ENCODE peak calls at places on chromosomes 13 and 19, in six cellular contexts. Q is fibroblast of pulmonary artery, N is GM04504, Y is Kasumi-1, R is osteocyte, I is GM23248. H is an unnamed sample.
A peak's percentile ranks its signal among the peaks of the same experiment; 100 is the strongest.

GRCh38 chr19:58366576-58367430 is 4.3 kb upstream of the ZNF497 start:
- DNase-seq in Y (no peak), R (no peak), I (no peak), N (no peak), Q (no peak), H (no peak)

GRCh38 chr19:2148482-2149135 is 2.8 kb downstream of the AP3D1 start:
- DNase-seq in I (no peak), Q (no peak), N (no peak), R (no peak), Y (no peak), H (no peak)

GRCh38 chr13:76879211-76879875 is 6.9 kb downstream of the KCTD12 start:
- DNase-seq in I (peak; percentile 94), Q (peak; percentile 96), Y (peak; percentile 98), N (peak; percentile 69), R (no peak), H (peak; percentile 92)

GRCh38 chr19:57466489-57466888 is 9.5 kb upstream of the VN1R1 start:
- DNase-seq in I (no peak), R (no peak), Q (no peak), Y (no peak), N (no peak), H (no peak)

GRCh38 chr19:18415177-18415867 is 3.9 kb upstream of the SSBP4 start:
- DNase-seq in I (peak; percentile 88), N (peak; percentile 57), R (no peak), Q (peak; percentile 97), Y (peak; percentile 96), H (no peak)

GRCh38 chr19:3708207-3708931 is at the start of gene TJP3:
- DNase-seq in N (no peak), Y (no peak), Q (no peak), I (peak; percentile 58), R (no peak), H (peak; percentile 64)

GRCh38 chr13:98510156-98510509 is 66.8 kb downstream of the STK24 start:
- DNase-seq in I (no peak), N (no peak), Y (no peak), R (peak; percentile 36), Q (no peak), H (no peak)

GRCh38 chr19:42846597-42846996 is 32.9 kb downstream of the PSG1 start:
- DNase-seq in Y (no peak), Q (no peak), I (peak; percentile 62), R (no peak), N (no peak), H (no peak)

GRCh38 chr19:43651758-43652545 is 12.3 kb upstream of the CADM4 start:
- DNase-seq in I (peak; percentile 78), R (no peak), Y (peak; percentile 76), Q (peak; percentile 77), N (no peak), H (peak; percentile 75)

GRCh38 chr13:39159393-39159792 is 121.1 kb downstream of the NHLRC3 start:
- DNase-seq in Y (no peak), R (no peak), N (no peak), I (no peak), Q (no peak), H (no peak)

GRCh38 chr13:82647540-82647939 is 1234.7 kb downstream of the SLITRK1 start:
- DNase-seq in Y (no peak), R (no peak), N (no peak), Q (no peak), I (no peak), H (no peak)

GRCh38 chr13:66656050-66656449 is 574.1 kb downstream of the PCDH9 start:
- DNase-seq in R (no peak), N (no peak), Q (no peak), Y (no peak), I (no peak), H (no peak)

GRCh38 chr13:71021810-71022422 is 845.1 kb downstream of the DACH1 start:
- DNase-seq in N (no peak), Q (no peak), R (no peak), I (no peak), Y (no peak), H (no peak)